ENCODE peak calls at places on chromosomes 6 and 20, in ten cellular contexts. C is G401, I is HTR-8/SVneo, U is osteocyte, Q is WTC11, K is SHP77 treated with DMSO at 0.1 percent for 48 hours, X is NCI-H2081, J is aorta, F is GM10248, V is HAP-1. N is an unnamed sample.

GRCh38 chr6:72217626-72218025 is 331.3 kb downstream of the RIMS1 start:
- DNase-seq in C (peak), V (no peak), K (no peak), J (no peak), I (no peak), Q (no peak), U (no peak), X (no peak), F (no peak), N (no peak)

GRCh38 chr6:111573892-111574800 is 31.5 kb downstream of the TRAF3IP2 start:
- DNase-seq in U (no peak), K (no peak), I (peak), X (no peak), F (no peak), C (peak), Q (no peak), V (no peak), J (no peak), N (no peak)

GRCh38 chr6:88806728-88807127 is 156.7 kb downstream of the RNGTT start:
- DNase-seq in I (no peak), F (no peak), V (no peak), K (no peak), X (no peak), J (no peak), Q (no peak), C (no peak), U (no peak), N (no peak)

GRCh38 chr6:79461205-79461604 is 76.0 kb downstream of the LCA5 start:
- DNase-seq in V (no peak), C (no peak), F (no peak), U (no peak), K (no peak), X (no peak), J (no peak), I (no peak), Q (no peak), N (no peak)

GRCh38 chr20:4957939-4958362 is 43.4 kb downstream of the SLC23A2 start:
- DNase-seq in I (no peak), Q (no peak), J (no peak), X (no peak), F (no peak), U (no peak), V (no peak), C (peak), K (no peak), N (no peak)

GRCh38 chr6:84019171-84019570 is 14.4 kb upstream of the MRAP2 start:
- DNase-seq in J (no peak), C (no peak), U (no peak), I (no peak), X (no peak), F (no peak), K (no peak), V (no peak), Q (no peak), N (no peak)

GRCh38 chr20:5078399-5078958 is 41.3 kb downstream of the PCNA start:
- DNase-seq in I (no peak), F (peak), Q (no peak), K (no peak), U (no peak), X (no peak), J (no peak), C (no peak), V (no peak), N (no peak)

GRCh38 chr20:10490706-10491105 is 55.6 kb downstream of the SLX4IP start:
- DNase-seq in X (no peak), U (no peak), K (no peak), I (no peak), F (no peak), J (no peak), C (no peak), Q (no peak), V (no peak), N (no peak)

GRCh38 chr6:44171899-44172546 is 13.4 kb downstream of the CAPN11 start:
- DNase-seq in K (no peak), U (no peak), I (no peak), C (no peak), J (no peak), Q (no peak), F (no peak), V (no peak), X (no peak), N (no peak)

GRCh38 chr20:2114106-2114505 is 12.5 kb downstream of the STK35 start:
- DNase-seq in F (no peak), U (no peak), C (no peak), X (no peak), K (no peak), I (no peak), Q (no peak), V (no peak), J (no peak), N (no peak)

GRCh38 chr20:35603695-35604443 is 11.8 kb upstream of the SPAG4 start:
- DNase-seq in I (no peak), C (no peak), V (no peak), X (no peak), J (peak), Q (no peak), F (no peak), U (no peak), K (no peak), N (no peak)

GRCh38 chr6:27753668-27754407 is 158.4 kb downstream of the OR2B2 start:
- DNase-seq in F (peak), C (peak), U (no peak), I (peak), J (peak), K (peak), Q (peak), X (peak), V (peak), N (peak)

GRCh38 chr6:82178084-82178758 is 69.3 kb downstream of the IBTK start:
- DNase-seq in I (peak), V (no peak), Q (no peak), J (no peak), X (peak), U (no peak), K (peak), C (peak), F (no peak), N (no peak)

GRCh38 chr20:56032251-56032650 is 26.9 kb upstream of the CBLN4 start:
- DNase-seq in X (no peak), Q (no peak), U (no peak), V (no peak), C (no peak), K (no peak), J (no peak), I (no peak), F (no peak), N (no peak)

GRCh38 chr6:2862712-2863174 is 21.1 kb upstream of the SERPINB1 start:
- DNase-seq in X (no peak), V (no peak), I (no peak), C (no peak), F (peak), Q (no peak), J (no peak), K (no peak), U (peak), N (no peak)

GRCh38 chr6:28446818-28447511 is 3.7 kb upstream of the ZSCAN23 start:
- DNase-seq in X (peak), I (no peak), C (peak), K (no peak), V (peak), U (no peak), Q (peak), F (no peak), J (no peak), N (peak)

N was measured in nephron progenitor cell.